ENCODE peak calls at places on chromosomes 12 and 14, in six cellular contexts. Z is A549, D is H1, S is GM12878, I is SK-N-SH, N is K562. W is an unnamed sample.

GRCh38 chr12:133057446-133057845 is 20.1 kb downstream of the ZNF84 start:
- DNase-seq in Z (peak; percentile 29), D (no peak), S (no peak), I (no peak), N (no peak), W (no peak)

GRCh38 chr14:74493343-74494261 is at the start of gene ISCA2:
- DNase-seq in Z (peak; percentile 99), D (peak; percentile 99), S (peak; percentile 97), I (peak; percentile 99), N (peak; percentile 96), W (peak; percentile 98)

GRCh38 chr14:85463512-85463911 is 66.4 kb upstream of the FLRT2 start:
- DNase-seq in Z (peak; percentile 23), D (no peak), S (no peak), I (no peak), N (no peak), W (no peak)

GRCh38 chr12:58648151-58648550 is 272.2 kb downstream of the LRIG3 start:
- DNase-seq in Z (no peak), D (no peak), S (no peak), I (no peak), N (no peak), W (no peak)

GRCh38 chr14:52020315-52020714 is 31.0 kb downstream of the RTRAF start:
- DNase-seq in Z (no peak), D (no peak), S (no peak), I (no peak), N (no peak), W (no peak)

GRCh38 chr12:24756479-24757024 is 192.3 kb downstream of the BCAT1 start:
- DNase-seq in Z (no peak), D (no peak), S (no peak), I (no peak), N (no peak), W (no peak)

GRCh38 chr14:32073537-32074189 is 3.4 kb upstream of the ARHGAP5 start:
- DNase-seq in Z (peak; percentile 87), D (no peak), S (peak; percentile 36), I (peak; percentile 61), N (peak; percentile 52), W (peak; percentile 94)

GRCh38 chr14:44564908-44565307 is 57.8 kb upstream of the FSCB start:
- DNase-seq in Z (no peak), D (no peak), S (no peak), I (no peak), N (no peak), W (no peak)

GRCh38 chr12:102735104-102735503 is 181.9 kb downstream of the PAH start:
- DNase-seq in Z (no peak), D (no peak), S (peak; percentile 75), I (no peak), N (no peak), W (no peak)

GRCh38 chr12:95177201-95177768 is 40.0 kb downstream of the FGD6 start:
- DNase-seq in Z (no peak), D (no peak), S (no peak), I (no peak), N (no peak), W (no peak)

GRCh38 chr12:48943221-48943620 is 14.1 kb downstream of the ARF3 start:
- DNase-seq in Z (no peak), D (no peak), S (no peak), I (no peak), N (no peak), W (no peak)

GRCh38 chr14:97354119-97354722 is 557.0 kb downstream of the VRK1 start:
- DNase-seq in Z (no peak), D (no peak), S (no peak), I (no peak), N (no peak), W (no peak)

GRCh38 chr12:24795699-24796385 is 153.1 kb downstream of the BCAT1 start:
- DNase-seq in Z (no peak), D (no peak), S (no peak), I (no peak), N (no peak), W (no peak)

GRCh38 chr12:90036641-90037040 is 328.0 kb upstream of the ATP2B1 start:
- DNase-seq in Z (no peak), D (no peak), S (no peak), I (no peak), N (no peak), W (no peak)

GRCh38 chr14:69716483-69717187 is 50.3 kb upstream of the SRSF5 start:
- DNase-seq in Z (no peak), D (no peak), S (no peak), I (no peak), N (no peak), W (no peak)

GRCh38 chr12:27284021-27284420 is 39.9 kb downstream of the STK38L start:
- DNase-seq in Z (no peak), D (no peak), S (no peak), I (no peak), N (no peak), W (no peak)
- TF ChIP-seq CHD2 in Z (no peak), D (no peak), S (no peak), I (no peak), N (no peak), W (no peak)

GRCh38 chr14:100333867-100334266 is 10.7 kb downstream of the SLC25A47 start:
- DNase-seq in Z (no peak), D (no peak), S (no peak), I (no peak), N (no peak), W (no peak)

GRCh38 chr14:100334904-100335303 is 11.8 kb downstream of the SLC25A47 start:
- DNase-seq in Z (no peak), D (no peak), S (no peak), I (no peak), N (no peak), W (no peak)

GRCh38 chr14:100340454-100340813 is 17.3 kb downstream of the SLC25A47 start:
- DNase-seq in Z (no peak), D (no peak), S (no peak), I (no peak), N (no peak), W (no peak)

GRCh38 chr14:100339757-100340453 is 16.8 kb downstream of the SLC25A47 start:
- DNase-seq in Z (no peak), D (no peak), S (no peak), I (no peak), N (no peak), W (no peak)

GRCh38 chr14:100336618-100337530 is 13.7 kb downstream of the SLC25A47 start:
- DNase-seq in Z (no peak), D (no peak), S (no peak), I (no peak), N (no peak), W (no peak)
- TF ChIP-seq CHD2 in Z (no peak), D (no peak), S (no peak), I (no peak), N (no peak), W (no peak)

GRCh38 chr12:54039417-54040147 is 6.7 kb downstream of the HOXC5 start:
- DNase-seq in Z (no peak), D (no peak), S (no peak), I (no peak), N (no peak), W (no peak)
- TF ChIP-seq CHD2 in Z (no peak), D (no peak), S (no peak), I (no peak), N (no peak), W (no peak)

DNA sequence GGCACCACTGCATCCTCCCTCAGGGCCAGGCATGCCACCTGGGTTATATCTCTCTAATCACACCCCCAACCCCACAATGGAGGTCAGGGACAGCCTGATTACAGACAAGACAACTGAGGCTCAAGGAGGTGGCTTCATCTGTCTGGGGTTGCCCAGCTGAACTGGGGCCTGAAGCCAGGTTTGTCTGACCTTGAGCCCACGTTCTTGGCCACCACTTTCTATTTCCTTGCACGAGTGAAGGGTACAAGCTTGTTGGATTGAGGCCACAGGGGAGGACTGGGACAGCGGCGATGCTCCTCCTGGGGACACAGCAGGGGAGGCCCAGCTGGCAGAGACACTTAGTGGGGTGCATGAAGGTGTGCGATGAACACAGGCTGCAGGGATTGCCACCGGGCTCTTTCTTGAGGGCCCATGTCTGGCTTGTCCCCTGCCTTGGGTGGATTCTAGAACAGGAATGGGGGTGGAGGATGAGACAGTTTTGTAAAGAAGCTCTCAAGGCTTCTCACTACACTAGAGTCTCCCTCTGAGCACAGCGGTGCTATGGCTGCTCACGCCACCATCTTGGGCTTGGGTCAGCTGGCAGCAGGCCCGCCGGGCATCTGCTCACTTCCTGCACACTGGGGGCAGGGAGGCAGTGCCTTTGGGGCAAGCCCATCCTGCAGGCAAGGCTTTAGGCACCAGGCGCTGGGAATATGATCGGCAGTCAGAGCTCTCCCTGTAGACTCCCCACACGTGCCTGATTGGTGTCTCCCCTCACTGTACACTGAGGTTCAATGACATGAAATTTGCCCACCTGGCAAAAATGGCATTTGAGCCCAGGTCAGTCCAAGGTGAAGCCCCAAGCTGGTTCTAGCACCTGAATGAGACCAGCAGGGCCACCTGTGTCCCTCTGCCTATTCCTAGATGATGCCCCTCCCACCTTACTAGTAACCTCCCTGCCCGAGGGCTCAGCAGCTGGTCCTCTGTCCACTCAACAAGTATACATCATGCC is 16.0 kb downstream of the RITA1 start:
- DNase-seq in Z (no peak), D (no peak), S (no peak), I (no peak), N (no peak), W (no peak)
- TF ChIP-seq CHD2 in Z (no peak), D (no peak), S (no peak), I (no peak), N (no peak), W (no peak)

DNA sequence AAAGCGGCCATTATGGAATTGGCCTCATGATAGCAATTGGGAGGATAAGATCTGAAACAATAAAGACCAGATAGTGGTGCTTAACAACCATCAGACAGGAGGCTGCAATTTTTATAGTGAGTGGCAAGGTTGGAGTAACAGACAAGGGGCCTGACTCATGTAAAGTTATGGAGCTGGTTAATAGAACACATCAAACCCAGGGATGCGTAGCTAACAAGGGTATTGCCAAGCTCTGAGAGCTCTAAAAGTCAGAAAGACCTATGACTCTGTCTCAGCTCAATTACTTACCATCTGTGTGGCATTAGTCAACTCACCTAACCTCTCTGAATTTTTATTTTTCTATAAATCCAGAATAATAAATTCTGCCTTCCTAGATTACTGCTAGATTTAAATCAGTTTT is 1731.5 kb upstream of the FLRT2 start:
- DNase-seq in Z (no peak), D (no peak), S (no peak), I (no peak), N (no peak), W (no peak)
- TF ChIP-seq CHD2 in Z (no peak), D (no peak), S (no peak), I (no peak), N (no peak), W (no peak)

DNA sequence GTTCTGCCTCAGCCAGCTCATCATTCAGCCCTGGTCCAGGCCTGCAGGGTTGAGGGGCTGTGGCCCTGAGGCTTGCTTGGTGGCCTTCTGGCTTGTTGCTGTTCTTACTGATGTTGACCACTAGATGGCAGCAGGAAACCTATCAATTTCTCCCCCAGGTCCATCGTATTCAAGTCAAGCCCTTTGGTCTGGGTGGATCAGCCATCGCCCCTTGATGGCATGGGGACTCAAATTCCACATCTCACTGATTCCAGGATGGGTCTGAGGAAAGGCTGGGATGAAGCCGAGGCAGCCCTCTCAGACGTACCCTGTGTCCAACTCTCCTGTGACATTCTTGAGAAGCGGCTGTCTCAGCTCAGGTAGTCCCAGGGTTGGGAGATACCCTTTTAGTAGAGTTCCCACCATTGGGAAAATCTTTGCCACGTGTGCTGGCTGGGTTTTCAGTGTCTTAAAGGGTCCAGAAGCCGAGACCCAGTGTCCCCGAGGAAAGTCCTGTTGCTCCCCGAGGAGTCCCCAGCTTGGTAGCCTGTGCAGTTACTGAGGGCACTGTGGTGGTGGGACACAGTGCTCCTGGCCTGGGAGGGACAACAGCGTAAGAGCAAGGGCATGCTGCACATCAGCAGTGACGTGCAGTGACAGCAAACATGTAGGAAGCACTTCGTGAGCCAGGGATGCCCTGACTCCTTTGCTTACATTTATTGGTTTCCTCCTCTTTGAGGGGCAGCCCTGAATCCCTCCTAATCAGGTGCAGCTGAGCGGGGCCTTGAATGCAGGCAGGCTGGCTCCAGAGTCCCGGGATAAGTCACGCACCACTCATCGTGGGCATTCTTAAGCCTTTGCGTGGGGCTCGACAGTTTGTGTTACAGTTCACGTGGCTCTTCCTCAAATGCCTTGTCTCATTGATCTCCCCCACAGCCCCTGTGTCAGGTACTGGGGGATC is 58.6 kb downstream of the TSPAN9 start:
- DNase-seq in Z (peak; percentile 83), D (peak; percentile 63), S (peak; percentile 20), I (peak; percentile 90), N (peak; percentile 70), W (peak; percentile 73)
- TF ChIP-seq CHD2 in Z (no peak), D (no peak), S (no peak), I (peak; percentile 19), N (no peak), W (no peak)